ENCODE peak calls at places on chromosomes 11 and 22, in five cellular contexts. P, B, K, C and L are unnamed samples.

GRCh38 chr11:134573857-134574256 is 161.8 kb upstream of the B3GAT1 start:
- DNase-seq in K (no peak), P (no peak), C (no peak), B (no peak), L (no peak)

GRCh38 chr11:128624269-128625170 is 37.2 kb upstream of the ETS1 start:
- DNase-seq in P (peak), C (no peak), K (no peak), B (no peak), L (no peak)

GRCh38 chr22:49412236-49412635 is 415.4 kb downstream of the BRD1 start:
- DNase-seq in K (no peak), B (no peak), C (no peak), P (no peak), L (no peak)

GRCh38 chr11:3971756-3972404 is 116.4 kb downstream of the STIM1 start:
- DNase-seq in P (no peak), K (peak), C (no peak), B (no peak), L (peak)

GRCh38 chr11:60933416-60933815 is 9.2 kb downstream of the TMEM132A start:
- DNase-seq in K (no peak), P (no peak), B (no peak), C (no peak), L (no peak)

GRCh38 chr11:66154109-66154508 is 84.0 kb downstream of the PACS1 start:
- DNase-seq in B (no peak), K (no peak), C (no peak), P (no peak), L (no peak)

GRCh38 chr11:60130496-60130895 is 42.0 kb downstream of the MS4A2 start:
- DNase-seq in C (no peak), P (no peak), K (peak), B (peak), L (peak)

GRCh38 chr11:128552783-128553661 is 34.3 kb downstream of the ETS1 start:
- DNase-seq in B (no peak), K (no peak), C (peak), P (no peak), L (no peak)

GRCh38 chr11:120324932-120325810 is at the start of gene TLCD5:
- DNase-seq in B (peak), P (peak), K (peak), C (no peak), L (peak)

GRCh38 chr11:81548123-81548522 is 1185.5 kb downstream of the FAM181B start:
- DNase-seq in B (no peak), K (no peak), C (no peak), P (no peak), L (no peak)

GRCh38 chr11:64558065-64558745 is 32.8 kb upstream of the SLC22A12 start:
- DNase-seq in K (no peak), C (no peak), B (peak), P (no peak), L (no peak)

GRCh38 chr11:96026310-96026709 is 102.4 kb upstream of the MTMR2 start:
- DNase-seq in C (no peak), B (no peak), K (no peak), P (no peak), L (no peak)

GRCh38 chr11:78350646-78351165 is 66.9 kb downstream of the GAB2 start:
- DNase-seq in K (peak), C (peak), B (no peak), P (no peak), L (peak)

GRCh38 chr11:85752890-85753581 is 57.9 kb downstream of the SYTL2 start:
- DNase-seq in P (peak), B (no peak), C (no peak), K (no peak), L (no peak)

GRCh38 chr22:17810570-17811116 is 36.4 kb upstream of the BID start:
- DNase-seq in P (no peak), B (no peak), C (no peak), K (no peak), L (no peak)

GRCh38 chr11:105538531-105538930 is 71.3 kb upstream of the GRIA4 start:
- DNase-seq in K (no peak), P (no peak), B (no peak), C (no peak), L (no peak)

GRCh38 chr11:10493041-10493663 is 38.1 kb downstream of the AMPD3 start:
- DNase-seq in P (no peak), B (no peak), C (no peak), K (no peak), L (no peak)